ENCODE peak calls at places on chromosomes 6 and 20, in six cellular contexts. O is AG10803, Q is A673, K is fibroblast of lung, G is epithelial cell of esophagus, N is tibial artery. I is an unnamed sample.

GRCh38 chr20:63540417-63541186 is 3.4 kb upstream of the PTK6 start:
- DNase-seq in O (peak), G (no peak), Q (no peak), N (no peak), K (no peak), I (no peak)

GRCh38 chr6:4130357-4130987 is 4.9 kb downstream of the ECI2 start:
- DNase-seq in G (no peak), O (no peak), K (no peak), Q (no peak), N (no peak), I (no peak)

GRCh38 chr20:25073544-25073943 is 8.4 kb downstream of the VSX1 start:
- DNase-seq in Q (no peak), N (no peak), G (no peak), K (no peak), O (no peak), I (no peak)

GRCh38 chr6:150767585-150768164 is 97.8 kb upstream of the MTHFD1L start:
- DNase-seq in O (peak), N (no peak), G (no peak), K (peak), Q (no peak), I (no peak)

GRCh38 chr6:28264834-28265401 is 2.0 kb upstream of the ZSCAN26 start:
- DNase-seq in G (no peak), K (no peak), Q (no peak), N (no peak), O (no peak), I (no peak)

GRCh38 chr20:58481541-58482021 is 33.6 kb downstream of the APCDD1L start:
- DNase-seq in N (no peak), G (peak), O (peak), K (no peak), Q (peak), I (no peak)

GRCh38 chr20:53057579-53057978 is 85.4 kb downstream of the TSHZ2 start:
- DNase-seq in Q (no peak), O (no peak), N (no peak), K (no peak), G (no peak), I (no peak)

GRCh38 chr6:130537447-130537846 is 171.6 kb downstream of the TMEM200A start:
- DNase-seq in N (no peak), G (no peak), K (no peak), Q (no peak), O (no peak), I (no peak)

GRCh38 chr6:21931641-21932335 is 338.2 kb downstream of the SOX4 start:
- DNase-seq in O (peak), G (peak), K (peak), N (no peak), Q (no peak), I (no peak)

GRCh38 chr6:64489760-64490159 is 854.2 kb downstream of the PHF3 start:
- DNase-seq in G (peak), N (no peak), Q (no peak), O (no peak), K (no peak), I (no peak)

GRCh38 chr6:15456422-15456821 is 206.4 kb downstream of the DTNBP1 start:
- DNase-seq in O (no peak), N (no peak), K (no peak), G (no peak), Q (no peak), I (no peak)

GRCh38 chr6:149933461-149933860 is 8.4 kb upstream of the ULBP2 start:
- DNase-seq in N (no peak), O (no peak), Q (no peak), G (no peak), K (no peak), I (no peak)

GRCh38 chr6:105397987-105398386 is 4.9 kb downstream of the PREP start:
- DNase-seq in N (no peak), Q (no peak), G (no peak), K (no peak), O (no peak), I (no peak)

GRCh38 chr6:119158057-119158848 is 79.8 kb upstream of the FAM184A start:
- DNase-seq in G (no peak), K (peak), Q (no peak), N (peak), O (peak), I (peak)

GRCh38 chr6:122494665-122495272 is 23.2 kb upstream of the SERINC1 start:
- DNase-seq in Q (no peak), G (peak), O (no peak), N (no peak), K (no peak), I (no peak)

GRCh38 chr20:17507032-17507431 is 24.1 kb downstream of the BFSP1 start:
- DNase-seq in N (no peak), G (no peak), O (no peak), Q (no peak), K (no peak), I (no peak)

GRCh38 chr6:37483502-37483901 is 16.2 kb downstream of the CCDC167 start:
- DNase-seq in O (no peak), K (no peak), G (peak), Q (no peak), N (no peak), I (no peak)

GRCh38 chr6:133697666-133698065 is 191.2 kb upstream of the TCF21 start:
- DNase-seq in O (peak), K (peak), G (no peak), N (no peak), Q (peak), I (no peak)

GRCh38 chr6:47674673-47675072 is 23.7 kb upstream of the ADGRF4 start:
- DNase-seq in G (peak), N (no peak), K (no peak), Q (no peak), O (no peak), I (no peak)

GRCh38 chr6:7769702-7770101 is 43.8 kb downstream of the BMP6 start:
- DNase-seq in Q (no peak), O (peak), G (peak), K (peak), N (no peak), I (no peak)

GRCh38 chr20:34561661-34562060 is 3.1 kb downstream of the MAP1LC3A start:
- DNase-seq in Q (no peak), O (no peak), K (no peak), N (no peak), G (no peak), I (no peak)

GRCh38 chr20:10434467-10434831 is 427 bp upstream of the MKKS start:
- DNase-seq in G (peak), Q (peak), O (peak), N (peak), K (peak), I (peak)

GRCh38 chr6:69861986-69862385 is 4.4 kb upstream of the COL19A1 start:
- DNase-seq in N (no peak), G (peak), Q (peak), O (no peak), K (peak), I (no peak)

GRCh38 chr20:4468114-4468513 is 253.6 kb upstream of the PRND start:
- DNase-seq in G (no peak), O (no peak), N (no peak), Q (no peak), K (no peak), I (no peak)

GRCh38 chr20:10769700-10770099 is 95.9 kb upstream of the JAG1 start:
- DNase-seq in N (no peak), K (peak), O (no peak), G (peak), Q (peak), I (no peak)

GRCh38 chr6:108561742-108562502 is 1.2 kb downstream of the FOXO3 start:
- DNase-seq in N (no peak), G (peak), K (peak), Q (peak), O (no peak), I (no peak)

GRCh38 chr20:57082546-57082945 is 183.9 kb downstream of the BMP7 start:
- DNase-seq in N (no peak), K (no peak), Q (no peak), O (no peak), G (no peak), I (no peak)

GRCh38 chr6:29759457-29759856 is 36.2 kb downstream of the HLA-F start:
- DNase-seq in G (no peak), K (no peak), O (no peak), Q (no peak), N (no peak), I (no peak)

GRCh38 chr6:136137008-136137689 is 113.0 kb downstream of the MTFR2 start:
- DNase-seq in Q (no peak), N (no peak), O (no peak), K (peak), G (no peak), I (no peak)

GRCh38 chr6:167988945-167989841 is 8.3 kb upstream of the KIF25 start:
- DNase-seq in O (no peak), K (no peak), N (no peak), G (no peak), Q (no peak), I (no peak)
- H3K4me3 ChIP-seq in O (no peak), K (no peak), N (no peak), G (no peak), Q (no peak), I (no peak)

GRCh38 chr20:36754656-36755222 is 8.8 kb upstream of the NDRG3 start:
- DNase-seq in O (peak), K (peak), N (no peak), G (peak), Q (peak), I (no peak)
- TF ChIP-seq CTCF in O (peak), K (peak), N (peak), G (peak), Q (peak), I (peak)

GRCh38 chr6:157272866-157273755 is 50.2 kb downstream of the TMEM242 start:
- DNase-seq in O (peak), Q (peak), K (no peak), N (no peak), G (no peak), I (no peak)

GRCh38 chr6:157274116-157274470 is 49.2 kb downstream of the TMEM242 start:
- DNase-seq in N (no peak), O (no peak), K (no peak), G (no peak), Q (no peak), I (no peak)

GRCh38 chr6:157274471-157275226 is 48.7 kb downstream of the TMEM242 start:
- DNase-seq in K (peak), N (peak), G (peak), O (peak), Q (peak), I (peak)

GRCh38 chr6:157272372-157272771 is 50.9 kb downstream of the TMEM242 start:
- DNase-seq in G (no peak), Q (no peak), N (no peak), K (no peak), O (no peak), I (no peak)

GRCh38 chr6:157273756-157274088 is 49.6 kb downstream of the TMEM242 start:
- DNase-seq in O (no peak), K (peak), G (peak), N (no peak), Q (peak), I (peak)
- H3K4me3 ChIP-seq in O (no peak), K (no peak), G (no peak), N (peak), Q (peak), I (peak)

GRCh38 chr6:113978084-113978675 is 7.2 kb upstream of the HDAC2 start:
- DNase-seq in N (no peak), Q (no peak), K (peak), G (no peak), O (no peak), I (no peak)

GRCh38 chr6:113979930-113980329 is 9.0 kb upstream of the HDAC2 start:
- DNase-seq in K (no peak), Q (no peak), G (no peak), O (no peak), N (no peak), I (no peak)

GRCh38 chr6:113976806-113977205 is 5.9 kb upstream of the HDAC2 start:
- DNase-seq in G (no peak), N (no peak), O (no peak), Q (no peak), K (peak), I (no peak)

GRCh38 chr6:113982055-113982550 is 11.2 kb upstream of the HDAC2 start:
- DNase-seq in G (no peak), Q (no peak), O (no peak), K (no peak), N (no peak), I (no peak)

GRCh38 chr6:113980937-113981554 is 10.1 kb upstream of the HDAC2 start:
- DNase-seq in O (no peak), N (no peak), G (peak), Q (peak), K (peak), I (no peak)
- TF ChIP-seq CTCF in O (peak), N (no peak), G (peak), Q (peak), K (peak), I (no peak)